ENCODE peak calls at places on chromosome 19, in six cellular contexts. One of them, this sample, is unnamed. For H3K4me1, the result is how much of the 10 kb centered on the place peaks cover.

GRCh38 chr19:32199501-32200040 is 145.8 kb upstream of the ZNF507 start:
- DNase-seq in stomach: no peak
- DNase-seq in transverse colon: no peak
- DNase-seq in tibial nerve: no peak
- DNase-seq in SK-N-SH: no peak
- DNase-seq in H1: peak
- DNase-seq in this sample: no peak

GRCh38 chr19:23991170-23991569 is 76.5 kb downstream of the ZNF726 start:
- DNase-seq in H1: no peak
- DNase-seq in stomach: peak
- DNase-seq in tibial nerve: no peak
- DNase-seq in transverse colon: no peak
- DNase-seq in SK-N-SH: no peak
- DNase-seq in this sample: no peak

GRCh38 chr19:23263870-23264590 is 13.8 kb upstream of the ZNF724 start:
- DNase-seq in tibial nerve: peak
- DNase-seq in stomach: no peak
- DNase-seq in transverse colon: no peak
- DNase-seq in SK-N-SH: no peak
- DNase-seq in H1: no peak
- DNase-seq in this sample: no peak

GRCh38 chr19:33705090-33705847 is 83.5 kb downstream of the CHST8 start:
- DNase-seq in H1: no peak
- DNase-seq in transverse colon: no peak
- DNase-seq in stomach: no peak
- DNase-seq in SK-N-SH: no peak
- DNase-seq in tibial nerve: no peak
- DNase-seq in this sample: peak

GRCh38 chr19:13356686-13357280 is 149.5 kb downstream of the CACNA1A start:
- DNase-seq in transverse colon: no peak
- DNase-seq in SK-N-SH: no peak
- DNase-seq in tibial nerve: no peak
- DNase-seq in stomach: no peak
- DNase-seq in H1: no peak
- DNase-seq in this sample: no peak

GRCh38 chr19:52941941-52942370 is 18.7 kb upstream of the ZNF888 start:
- DNase-seq in transverse colon: peak
- DNase-seq in H1: peak
- DNase-seq in tibial nerve: peak
- DNase-seq in SK-N-SH: peak
- DNase-seq in stomach: peak
- DNase-seq in this sample: peak

GRCh38 chr19:3516675-3517207 is 10.6 kb downstream of the FZR1 start:
- DNase-seq in stomach: peak
- DNase-seq in transverse colon: peak
- DNase-seq in SK-N-SH: peak
- DNase-seq in tibial nerve: no peak
- DNase-seq in H1: no peak
- DNase-seq in this sample: no peak

GRCh38 chr19:17950310-17951150 is 16.4 kb upstream of the KCNN1 start:
- DNase-seq in tibial nerve: no peak
- DNase-seq in transverse colon: no peak
- DNase-seq in SK-N-SH: no peak
- DNase-seq in stomach: no peak
- DNase-seq in H1: peak
- DNase-seq in this sample: no peak

GRCh38 chr19:43687660-43687997 is 17.7 kb upstream of the PLAUR start:
- DNase-seq in stomach: no peak
- DNase-seq in H1: no peak
- DNase-seq in tibial nerve: no peak
- DNase-seq in SK-N-SH: no peak
- DNase-seq in transverse colon: no peak
- DNase-seq in this sample: no peak

GRCh38 chr19:17867087-17867486 is 4.7 kb upstream of the SLC5A5 start:
- DNase-seq in H1: peak
- DNase-seq in stomach: peak
- DNase-seq in transverse colon: no peak
- DNase-seq in SK-N-SH: peak
- DNase-seq in tibial nerve: no peak
- DNase-seq in this sample: no peak

GRCh38 chr19:47820410-47820809 is 1.3 kb upstream of the CRX start:
- DNase-seq in H1: no peak
- DNase-seq in transverse colon: no peak
- DNase-seq in stomach: no peak
- DNase-seq in SK-N-SH: no peak
- DNase-seq in tibial nerve: no peak
- DNase-seq in this sample: no peak

GRCh38 chr19:16573925-16574324 is 1.7 kb upstream of the SLC35E1 start:
- DNase-seq in H1: no peak
- DNase-seq in tibial nerve: no peak
- DNase-seq in stomach: no peak
- DNase-seq in SK-N-SH: no peak
- DNase-seq in transverse colon: no peak
- DNase-seq in this sample: no peak

GRCh38 chr19:30371157-30371845 is 883 bp upstream of the ZNF536 start:
- DNase-seq in tibial nerve: no peak
- DNase-seq in H1: no peak
- DNase-seq in transverse colon: no peak
- DNase-seq in stomach: peak
- DNase-seq in SK-N-SH: peak
- DNase-seq in this sample: no peak

GRCh38 chr19:17931532-17932191 is 1.2 kb upstream of the CCDC124 start:
- DNase-seq in H1: peak
- DNase-seq in tibial nerve: no peak
- DNase-seq in stomach: no peak
- DNase-seq in transverse colon: no peak
- DNase-seq in SK-N-SH: no peak
- DNase-seq in this sample: no peak

GRCh38 chr19:29615891-29616425 is 9.9 kb downstream of the POP4 start:
- DNase-seq in transverse colon: no peak
- DNase-seq in SK-N-SH: no peak
- DNase-seq in tibial nerve: no peak
- DNase-seq in stomach: no peak
- DNase-seq in H1: no peak
- DNase-seq in this sample: no peak

GRCh38 chr19:46860846-46861690 is at the start of gene ARHGAP35:
- DNase-seq in H1: peak
- DNase-seq in tibial nerve: no peak
- DNase-seq in SK-N-SH: peak
- DNase-seq in transverse colon: peak
- DNase-seq in stomach: no peak
- DNase-seq in this sample: no peak

GRCh38 chr19:29173896-29174295 is 39.1 kb downstream of the UQCRFS1 start:
- DNase-seq in H1: no peak
- DNase-seq in tibial nerve: no peak
- DNase-seq in stomach: no peak
- DNase-seq in SK-N-SH: no peak
- DNase-seq in transverse colon: no peak
- DNase-seq in this sample: no peak

GRCh38 chr19:45575216-45575615 is 9.4 kb downstream of the OPA3 start:
- DNase-seq in stomach: no peak
- DNase-seq in H1: no peak
- DNase-seq in transverse colon: no peak
- DNase-seq in SK-N-SH: no peak
- DNase-seq in tibial nerve: no peak
- DNase-seq in this sample: no peak

GRCh38 chr19:29714953-29715694 is at the start of gene C19orf12:
- DNase-seq in SK-N-SH: peak
- DNase-seq in transverse colon: peak
- DNase-seq in tibial nerve: no peak
- DNase-seq in stomach: peak
- DNase-seq in H1: peak
- DNase-seq in this sample: peak

GRCh38 chr19:54188224-54188871 is 1.0 kb downstream of the MBOAT7 start:
- DNase-seq in stomach: no peak
- DNase-seq in tibial nerve: no peak
- DNase-seq in H1: no peak
- DNase-seq in transverse colon: no peak
- DNase-seq in SK-N-SH: no peak
- DNase-seq in this sample: no peak

GRCh38 chr19:17331254-17331558 is 3.4 kb downstream of the ANO8 start:
- DNase-seq in stomach: no peak
- DNase-seq in H1: no peak
- DNase-seq in SK-N-SH: no peak
- DNase-seq in tibial nerve: no peak
- DNase-seq in transverse colon: no peak
- DNase-seq in this sample: no peak

GRCh38 chr19:41530761-41531301 is 45.1 kb upstream of the CEACAM21 start:
- DNase-seq in transverse colon: no peak
- DNase-seq in stomach: no peak
- DNase-seq in tibial nerve: peak
- DNase-seq in H1: no peak
- DNase-seq in SK-N-SH: no peak
- DNase-seq in this sample: no peak
- TF ChIP-seq EP300 in transverse colon: no peak
- TF ChIP-seq EP300 in stomach: no peak
- TF ChIP-seq EP300 in tibial nerve: no peak
- TF ChIP-seq EP300 in H1: no peak
- TF ChIP-seq EP300 in SK-N-SH: no peak
- TF ChIP-seq EP300 in this sample: peak

GRCh38 chr19:6125571-6125989 is 9.9 kb upstream of the ACSBG2 start:
- DNase-seq in tibial nerve: peak
- DNase-seq in SK-N-SH: peak
- DNase-seq in H1: peak
- DNase-seq in stomach: peak
- DNase-seq in transverse colon: peak
- DNase-seq in this sample: peak
- TF ChIP-seq CTCF in tibial nerve: peak
- TF ChIP-seq CTCF in SK-N-SH: peak
- TF ChIP-seq CTCF in H1: peak
- TF ChIP-seq CTCF in stomach: peak
- TF ChIP-seq CTCF in transverse colon: peak
- TF ChIP-seq CTCF in this sample: peak

DNA sequence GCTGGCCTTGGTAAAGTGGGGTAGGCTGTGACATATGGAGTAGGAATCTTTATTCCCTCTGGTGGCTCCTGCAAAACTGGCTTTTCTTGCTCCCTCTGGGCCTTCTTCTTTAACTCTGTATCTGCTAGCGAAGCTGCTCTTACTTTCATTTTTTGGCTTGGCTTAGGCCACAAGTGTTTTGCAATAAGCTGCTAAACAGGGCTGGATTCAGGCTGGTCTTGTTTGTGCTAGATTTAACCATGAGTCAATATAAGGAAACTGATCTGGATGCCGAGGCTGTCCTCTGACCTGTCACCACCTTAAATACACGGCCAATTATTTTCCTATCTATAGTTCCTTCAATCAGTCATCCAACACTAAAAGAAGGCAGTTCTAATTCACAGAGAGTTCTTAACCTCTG is 42.4 kb downstream of the ZNF493 start:
- DNase-seq in SK-N-SH: no peak
- DNase-seq in tibial nerve: no peak
- DNase-seq in transverse colon: no peak
- DNase-seq in stomach: peak
- DNase-seq in H1: no peak
- DNase-seq in this sample: no peak
- H3K4me1 ChIP-seq in SK-N-SH: under half
- H3K4me1 ChIP-seq in tibial nerve: under half
- H3K4me1 ChIP-seq in transverse colon: under half
- H3K4me1 ChIP-seq in stomach: under half
- H3K4me1 ChIP-seq in H1: under half
- H3K4me1 ChIP-seq in this sample: under half

GRCh38 chr19:19319725-19320361 is 466 bp downstream of the SUGP1 start:
- DNase-seq in stomach: no peak
- DNase-seq in SK-N-SH: peak
- DNase-seq in transverse colon: peak
- DNase-seq in H1: no peak
- DNase-seq in tibial nerve: no peak
- DNase-seq in this sample: no peak
- TF ChIP-seq EP300 in stomach: no peak
- TF ChIP-seq EP300 in SK-N-SH: no peak
- TF ChIP-seq EP300 in transverse colon: no peak
- TF ChIP-seq EP300 in H1: no peak
- TF ChIP-seq EP300 in tibial nerve: no peak
- TF ChIP-seq EP300 in this sample: no peak

GRCh38 chr19:39224910-39225309 is 19.9 kb downstream of the IFNL3 start:
- DNase-seq in SK-N-SH: no peak
- DNase-seq in H1: no peak
- DNase-seq in tibial nerve: no peak
- DNase-seq in transverse colon: no peak
- DNase-seq in stomach: no peak
- DNase-seq in this sample: no peak
- TF ChIP-seq CTCF in SK-N-SH: no peak
- TF ChIP-seq CTCF in H1: peak
- TF ChIP-seq CTCF in tibial nerve: no peak
- TF ChIP-seq CTCF in transverse colon: no peak
- TF ChIP-seq CTCF in stomach: no peak
- TF ChIP-seq CTCF in this sample: no peak

DNA sequence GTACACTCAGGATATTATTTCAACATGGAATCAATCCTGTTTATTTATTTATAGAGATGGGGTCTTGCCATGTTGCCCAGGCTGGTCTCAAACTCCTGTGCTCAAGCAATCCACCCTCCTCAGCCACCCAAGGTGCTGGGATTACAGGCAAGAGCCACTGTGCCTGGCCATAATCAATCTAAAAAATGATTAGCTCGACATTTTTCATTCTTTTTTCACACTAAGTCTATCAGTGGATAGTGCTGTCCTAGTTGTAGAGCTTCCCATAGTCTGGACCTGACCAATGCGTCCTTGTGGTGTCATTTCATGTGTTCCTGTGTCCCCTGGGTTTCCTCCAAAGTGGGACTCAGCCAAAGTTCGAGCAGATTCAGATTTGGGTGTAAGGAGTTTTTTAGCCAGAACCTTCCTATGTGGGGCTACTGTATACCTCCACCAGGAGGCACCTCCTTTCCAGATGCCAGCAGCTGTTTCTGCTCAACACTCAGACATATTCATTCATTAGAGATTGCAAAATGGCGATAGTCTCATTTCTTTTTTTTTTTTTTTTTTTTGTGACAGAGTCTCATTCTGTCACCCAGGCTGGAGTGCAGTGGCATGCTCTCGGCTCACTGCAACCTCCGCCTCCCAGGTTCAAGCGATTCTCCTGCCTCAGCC is 61.1 kb downstream of the MAP4K1 start:
- DNase-seq in stomach: no peak
- DNase-seq in transverse colon: no peak
- DNase-seq in SK-N-SH: no peak
- DNase-seq in tibial nerve: no peak
- DNase-seq in H1: no peak
- DNase-seq in this sample: no peak
- H3K4me1 ChIP-seq in stomach: under half
- H3K4me1 ChIP-seq in transverse colon: under half
- H3K4me1 ChIP-seq in SK-N-SH: under half
- H3K4me1 ChIP-seq in tibial nerve: under half
- H3K4me1 ChIP-seq in H1: under half
- H3K4me1 ChIP-seq in this sample: under half

GRCh38 chr19:49710372-49710951 is 19.5 kb downstream of the CPT1C start:
- DNase-seq in SK-N-SH: no peak
- DNase-seq in transverse colon: no peak
- DNase-seq in tibial nerve: no peak
- DNase-seq in stomach: no peak
- DNase-seq in H1: no peak
- DNase-seq in this sample: no peak
- TF ChIP-seq EP300 in SK-N-SH: no peak
- TF ChIP-seq EP300 in transverse colon: no peak
- TF ChIP-seq EP300 in tibial nerve: no peak
- TF ChIP-seq EP300 in stomach: no peak
- TF ChIP-seq EP300 in H1: no peak
- TF ChIP-seq EP300 in this sample: no peak

This sample was measured in sigmoid colon.